ENCODE peak calls at places on chromosomes 4 and X, in five cellular contexts. R, V, P, F and E are unnamed samples.

GRCh38 chr4:162699629-162700028 is 467.1 kb downstream of the NAF1 start:
- DNase-seq in R (no peak), V (no peak), P (no peak), F (no peak), E (no peak)

GRCh38 chr4:8760561-8760960 is 111.1 kb downstream of the HMX1 start:
- DNase-seq in R (no peak), V (no peak), P (no peak), F (no peak), E (no peak)

GRCh38 chrX:152245231-152245630 is 106.9 kb upstream of the MAGEA10 start:
- DNase-seq in R (no peak), V (no peak), P (no peak), F (no peak), E (no peak)

GRCh38 chr4:123463869-123464268 is 67.3 kb downstream of the SPRY1 start:
- DNase-seq in R (no peak), V (no peak), P (no peak), F (no peak), E (no peak)

GRCh38 chrX:150199181-150199580 is 163.9 kb upstream of the MAMLD1 start:
- DNase-seq in R (no peak), V (no peak), P (no peak), F (no peak), E (no peak)

GRCh38 chr4:4386296-4386735 is 586 bp upstream of the NSG1 start:
- DNase-seq in R (no peak), V (no peak), P (no peak), F (peak), E (peak)

GRCh38 chrX:136395271-136395670 is 92.5 kb upstream of the BRS3 start:
- DNase-seq in R (no peak), V (peak), P (no peak), F (no peak), E (no peak)

GRCh38 chr4:176565044-176565443 is 227.7 kb downstream of the VEGFC start:
- DNase-seq in R (no peak), V (no peak), P (no peak), F (no peak), E (no peak)

GRCh38 chrX:10109695-10110094 is 47.1 kb upstream of the CLCN4 start:
- DNase-seq in R (no peak), V (no peak), P (no peak), F (no peak), E (peak)

GRCh38 chr4:45869199-45869598 is 254.7 kb downstream of the GABRG1 start:
- DNase-seq in R (no peak), V (no peak), P (no peak), F (no peak), E (no peak)

GRCh38 chrX:140712413-140713173 is 3.0 kb downstream of the LINC00632 start:
- DNase-seq in R (no peak), V (peak), P (peak), F (peak), E (peak)

GRCh38 chr4:188960411-188961093 is 821.3 kb downstream of the TRIML1 start:
- DNase-seq in R (no peak), V (no peak), P (no peak), F (no peak), E (no peak)

GRCh38 chrX:68684291-68684918 is 36.9 kb downstream of the STARD8 start:
- DNase-seq in R (no peak), V (no peak), P (no peak), F (no peak), E (no peak)

GRCh38 chr4:187183826-187184225 is 460.2 kb upstream of the FAT1 start:
- DNase-seq in R (no peak), V (no peak), P (no peak), F (no peak), E (no peak)

GRCh38 chr4:138390286-138390685 is 148.1 kb upstream of the SLC7A11 start:
- DNase-seq in R (no peak), V (no peak), P (no peak), F (no peak), E (no peak)

GRCh38 chr4:112145326-112145819 is at the start of gene FAM241A:
- DNase-seq in R (peak), V (peak), P (peak), F (peak), E (peak)

GRCh38 chr4:13865871-13866669 is 238.5 kb upstream of the BOD1L1 start:
- DNase-seq in R (no peak), V (peak), P (no peak), F (no peak), E (no peak)

GRCh38 chrX:39313149-39313548 is 511.9 kb downstream of the MID1IP1 start:
- DNase-seq in R (no peak), V (no peak), P (no peak), F (no peak), E (no peak)

GRCh38 chr4:87046111-87046510 is 111.3 kb downstream of the AFF1 start:
- DNase-seq in R (no peak), V (peak), P (no peak), F (no peak), E (no peak)

GRCh38 chr4:15714616-15715015 is 11.8 kb downstream of the BST1 start:
- DNase-seq in R (no peak), V (peak), P (no peak), F (no peak), E (no peak)

GRCh38 chr4:36256398-36256828 is 12.1 kb upstream of the ARAP2 start:
- DNase-seq in R (peak), V (no peak), P (no peak), F (no peak), E (no peak)

GRCh38 chr4:40255722-40256281 is 59.0 kb downstream of the RHOH start:
- DNase-seq in R (no peak), V (peak), P (no peak), F (no peak), E (no peak)

GRCh38 chr4:89486042-89486441 is 178.4 kb upstream of the GPRIN3 start:
- DNase-seq in R (no peak), V (peak), P (no peak), F (no peak), E (peak)

GRCh38 chr4:3873446-3874415 is 107.5 kb downstream of the ADRA2C start:
- DNase-seq in R (no peak), V (no peak), P (no peak), F (peak), E (no peak)

GRCh38 chr4:15707363-15707715 is 4.5 kb downstream of the BST1 start:
- DNase-seq in R (no peak), V (no peak), P (no peak), F (no peak), E (no peak)

GRCh38 chrX:149036086-149036485 is 469.0 kb downstream of the IDS start:
- DNase-seq in R (no peak), V (no peak), P (no peak), F (no peak), E (no peak)

GRCh38 chr4:11585506-11585905 is 156.8 kb upstream of the HS3ST1 start:
- DNase-seq in R (no peak), V (no peak), P (no peak), F (no peak), E (peak)

GRCh38 chr4:150032541-150032940 is 45.7 kb upstream of the DCLK2 start:
- DNase-seq in R (no peak), V (no peak), P (no peak), F (no peak), E (no peak)

GRCh38 chr4:123446791-123447474 is 50.3 kb downstream of the SPRY1 start:
- DNase-seq in R (no peak), V (no peak), P (no peak), F (no peak), E (no peak)

GRCh38 chrX:40095588-40096394 is 2.0 kb downstream of the BCOR start:
- DNase-seq in R (peak), V (no peak), P (no peak), F (peak), E (peak)

GRCh38 chr4:114043116-114043515 is 63.7 kb upstream of the ARSJ start:
- DNase-seq in R (no peak), V (no peak), P (no peak), F (no peak), E (peak)

GRCh38 chr4:84952004-84952403 is 14.5 kb downstream of the WDFY3 start:
- DNase-seq in R (no peak), V (peak), P (no peak), F (no peak), E (no peak)

GRCh38 chr4:7876096-7876993 is 63.3 kb downstream of the AFAP1 start:
- DNase-seq in R (no peak), V (peak), P (no peak), F (peak), E (peak)

GRCh38 chrX:75546724-75547123 is 23.9 kb upstream of the ZDHHC15 start:
- DNase-seq in R (no peak), V (no peak), P (no peak), F (no peak), E (no peak)

GRCh38 chr4:170008376-170008775 is 17.8 kb downstream of the MFAP3L start:
- DNase-seq in R (no peak), V (peak), P (no peak), F (no peak), E (no peak)

GRCh38 chr4:123599061-123599919 is 202.7 kb downstream of the SPRY1 start:
- DNase-seq in R (no peak), V (peak), P (no peak), F (no peak), E (no peak)

GRCh38 chr4:87030606-87031441 is 96.0 kb downstream of the AFF1 start:
- DNase-seq in R (no peak), V (no peak), P (no peak), F (no peak), E (no peak)

GRCh38 chrX:13868481-13869040 is 51.7 kb upstream of the GPM6B start:
- DNase-seq in R (no peak), V (peak), P (no peak), F (no peak), E (no peak)

GRCh38 chrX:100264200-100264599 is 145.9 kb downstream of the PCDH19 start:
- DNase-seq in R (no peak), V (no peak), P (no peak), F (no peak), E (no peak)

GRCh38 chrX:150849996-150850720 is 48.3 kb downstream of the CD99L2 start:
- DNase-seq in R (no peak), V (no peak), P (no peak), F (no peak), E (no peak)